ENCODE peak calls at places on chromosomes 2 and 18, in nine cellular contexts. One of them, this sample, is unnamed.

GRCh38 chr2:206981739-206982336 is 42.5 kb downstream of the CPO start:
- DNase-seq in NCI-H748 treated with DMSO at 0.1 percent for 48 hours: peak; percentile 66
- DNase-seq in neuronal stem cell: peak; percentile 63
- DNase-seq in tibial nerve: peak; percentile 61
- DNase-seq in T-helper 1 cell: peak; percentile 19
- DNase-seq in AML-193: peak; percentile 69
- DNase-seq in GDM1: peak; percentile 49
- DNase-seq in mesenchymal stem cell: peak; percentile 79
- DNase-seq in lower lobe of right lung: peak; percentile 72
- DNase-seq in this sample: peak; percentile 62

GRCh38 chr2:98769784-98770183 is 38.9 kb upstream of the MGAT4A start:
- DNase-seq in AML-193: no peak
- DNase-seq in NCI-H748 treated with DMSO at 0.1 percent for 48 hours: peak; percentile 80
- DNase-seq in GDM1: no peak
- DNase-seq in tibial nerve: no peak
- DNase-seq in mesenchymal stem cell: no peak
- DNase-seq in neuronal stem cell: no peak
- DNase-seq in T-helper 1 cell: peak; percentile 32
- DNase-seq in lower lobe of right lung: no peak
- DNase-seq in this sample: no peak

GRCh38 chr2:238790877-238791276 is 57.0 kb upstream of the TWIST2 start:
- DNase-seq in NCI-H748 treated with DMSO at 0.1 percent for 48 hours: no peak
- DNase-seq in tibial nerve: no peak
- DNase-seq in mesenchymal stem cell: no peak
- DNase-seq in neuronal stem cell: no peak
- DNase-seq in GDM1: no peak
- DNase-seq in AML-193: no peak
- DNase-seq in lower lobe of right lung: no peak
- DNase-seq in T-helper 1 cell: no peak
- DNase-seq in this sample: no peak

GRCh38 chr2:231709636-231709980 is 1.3 kb downstream of the PTMA start:
- DNase-seq in neuronal stem cell: no peak
- DNase-seq in GDM1: no peak
- DNase-seq in T-helper 1 cell: peak; percentile 32
- DNase-seq in tibial nerve: no peak
- DNase-seq in AML-193: no peak
- DNase-seq in NCI-H748 treated with DMSO at 0.1 percent for 48 hours: no peak
- DNase-seq in mesenchymal stem cell: no peak
- DNase-seq in lower lobe of right lung: peak; percentile 80
- DNase-seq in this sample: no peak

GRCh38 chr2:39631715-39632114 is 34.0 kb upstream of the TMEM178A start:
- DNase-seq in tibial nerve: no peak
- DNase-seq in T-helper 1 cell: no peak
- DNase-seq in NCI-H748 treated with DMSO at 0.1 percent for 48 hours: no peak
- DNase-seq in neuronal stem cell: no peak
- DNase-seq in AML-193: no peak
- DNase-seq in GDM1: peak; percentile 87
- DNase-seq in lower lobe of right lung: no peak
- DNase-seq in mesenchymal stem cell: peak; percentile 90
- DNase-seq in this sample: no peak

GRCh38 chr18:68991281-68991680 is 193.4 kb downstream of the CCDC102B start:
- DNase-seq in AML-193: no peak
- DNase-seq in mesenchymal stem cell: peak; percentile 11
- DNase-seq in tibial nerve: no peak
- DNase-seq in neuronal stem cell: no peak
- DNase-seq in NCI-H748 treated with DMSO at 0.1 percent for 48 hours: no peak
- DNase-seq in GDM1: no peak
- DNase-seq in lower lobe of right lung: no peak
- DNase-seq in T-helper 1 cell: no peak
- DNase-seq in this sample: peak; percentile 8

GRCh38 chr2:101337877-101338276 is 29.4 kb upstream of the RNF149 start:
- DNase-seq in NCI-H748 treated with DMSO at 0.1 percent for 48 hours: no peak
- DNase-seq in AML-193: no peak
- DNase-seq in tibial nerve: no peak
- DNase-seq in mesenchymal stem cell: peak; percentile 15
- DNase-seq in neuronal stem cell: no peak
- DNase-seq in GDM1: no peak
- DNase-seq in lower lobe of right lung: no peak
- DNase-seq in T-helper 1 cell: no peak
- DNase-seq in this sample: no peak

GRCh38 chr2:134367915-134368911 is 114.3 kb downstream of the MGAT5 start:
- DNase-seq in NCI-H748 treated with DMSO at 0.1 percent for 48 hours: no peak
- DNase-seq in tibial nerve: no peak
- DNase-seq in mesenchymal stem cell: peak; percentile 25
- DNase-seq in neuronal stem cell: no peak
- DNase-seq in T-helper 1 cell: no peak
- DNase-seq in lower lobe of right lung: no peak
- DNase-seq in GDM1: no peak
- DNase-seq in AML-193: no peak
- DNase-seq in this sample: no peak

GRCh38 chr2:113098061-113098460 is 29.3 kb upstream of the IL1RN start:
- DNase-seq in T-helper 1 cell: no peak
- DNase-seq in mesenchymal stem cell: no peak
- DNase-seq in NCI-H748 treated with DMSO at 0.1 percent for 48 hours: no peak
- DNase-seq in lower lobe of right lung: no peak
- DNase-seq in AML-193: no peak
- DNase-seq in neuronal stem cell: no peak
- DNase-seq in tibial nerve: no peak
- DNase-seq in GDM1: no peak
- DNase-seq in this sample: no peak

GRCh38 chr18:76873713-76874112 is 51.4 kb downstream of the ZNF236 start:
- DNase-seq in neuronal stem cell: no peak
- DNase-seq in NCI-H748 treated with DMSO at 0.1 percent for 48 hours: no peak
- DNase-seq in mesenchymal stem cell: no peak
- DNase-seq in lower lobe of right lung: no peak
- DNase-seq in GDM1: no peak
- DNase-seq in AML-193: no peak
- DNase-seq in T-helper 1 cell: no peak
- DNase-seq in tibial nerve: no peak
- DNase-seq in this sample: no peak

GRCh38 chr2:203802277-203803045 is 65.1 kb upstream of the CTLA4 start:
- DNase-seq in GDM1: no peak
- DNase-seq in lower lobe of right lung: no peak
- DNase-seq in T-helper 1 cell: no peak
- DNase-seq in neuronal stem cell: no peak
- DNase-seq in AML-193: no peak
- DNase-seq in tibial nerve: no peak
- DNase-seq in NCI-H748 treated with DMSO at 0.1 percent for 48 hours: no peak
- DNase-seq in mesenchymal stem cell: peak; percentile 78
- DNase-seq in this sample: peak; percentile 23

GRCh38 chr18:22066083-22066485 is 103.3 kb upstream of the GATA6 start:
- DNase-seq in neuronal stem cell: no peak
- DNase-seq in mesenchymal stem cell: no peak
- DNase-seq in AML-193: no peak
- DNase-seq in tibial nerve: no peak
- DNase-seq in NCI-H748 treated with DMSO at 0.1 percent for 48 hours: no peak
- DNase-seq in GDM1: no peak
- DNase-seq in lower lobe of right lung: no peak
- DNase-seq in T-helper 1 cell: no peak
- DNase-seq in this sample: no peak

GRCh38 chr2:212901604-212902275 is 249.7 kb downstream of the IKZF2 start:
- DNase-seq in AML-193: no peak
- DNase-seq in T-helper 1 cell: no peak
- DNase-seq in mesenchymal stem cell: no peak
- DNase-seq in GDM1: no peak
- DNase-seq in tibial nerve: no peak
- DNase-seq in neuronal stem cell: no peak
- DNase-seq in lower lobe of right lung: no peak
- DNase-seq in NCI-H748 treated with DMSO at 0.1 percent for 48 hours: no peak
- DNase-seq in this sample: no peak

GRCh38 chr18:34592961-34593382 is 117.1 kb upstream of the DTNA start:
- DNase-seq in mesenchymal stem cell: peak; percentile 75
- DNase-seq in lower lobe of right lung: peak; percentile 44
- DNase-seq in neuronal stem cell: peak; percentile 20
- DNase-seq in GDM1: no peak
- DNase-seq in tibial nerve: no peak
- DNase-seq in NCI-H748 treated with DMSO at 0.1 percent for 48 hours: no peak
- DNase-seq in T-helper 1 cell: no peak
- DNase-seq in AML-193: no peak
- DNase-seq in this sample: peak; percentile 33

GRCh38 chr2:95010126-95010525 is 15.4 kb upstream of the MAL start:
- DNase-seq in T-helper 1 cell: no peak
- DNase-seq in GDM1: no peak
- DNase-seq in mesenchymal stem cell: no peak
- DNase-seq in NCI-H748 treated with DMSO at 0.1 percent for 48 hours: no peak
- DNase-seq in tibial nerve: no peak
- DNase-seq in neuronal stem cell: no peak
- DNase-seq in AML-193: no peak
- DNase-seq in lower lobe of right lung: no peak
- DNase-seq in this sample: no peak

GRCh38 chr2:235238537-235238936 is 255.3 kb upstream of the AGAP1 start:
- DNase-seq in mesenchymal stem cell: peak; percentile 60
- DNase-seq in T-helper 1 cell: no peak
- DNase-seq in GDM1: no peak
- DNase-seq in tibial nerve: peak; percentile 58
- DNase-seq in NCI-H748 treated with DMSO at 0.1 percent for 48 hours: no peak
- DNase-seq in neuronal stem cell: no peak
- DNase-seq in lower lobe of right lung: peak; percentile 64
- DNase-seq in AML-193: no peak
- DNase-seq in this sample: peak; percentile 81

GRCh38 chr2:157894694-157895450 is 18.7 kb upstream of the ACVR1 start:
- DNase-seq in NCI-H748 treated with DMSO at 0.1 percent for 48 hours: no peak
- DNase-seq in neuronal stem cell: no peak
- DNase-seq in mesenchymal stem cell: peak; percentile 91
- DNase-seq in tibial nerve: no peak
- DNase-seq in AML-193: no peak
- DNase-seq in T-helper 1 cell: no peak
- DNase-seq in lower lobe of right lung: no peak
- DNase-seq in GDM1: no peak
- DNase-seq in this sample: peak; percentile 43

GRCh38 chr2:163753721-163754120 is 17.9 kb upstream of the FIGN start:
- DNase-seq in tibial nerve: no peak
- DNase-seq in lower lobe of right lung: no peak
- DNase-seq in T-helper 1 cell: no peak
- DNase-seq in GDM1: no peak
- DNase-seq in mesenchymal stem cell: no peak
- DNase-seq in neuronal stem cell: no peak
- DNase-seq in NCI-H748 treated with DMSO at 0.1 percent for 48 hours: no peak
- DNase-seq in AML-193: no peak
- DNase-seq in this sample: no peak

GRCh38 chr2:195450537-195451113 is 206.4 kb upstream of the SLC39A10 start:
- DNase-seq in NCI-H748 treated with DMSO at 0.1 percent for 48 hours: no peak
- DNase-seq in AML-193: no peak
- DNase-seq in neuronal stem cell: no peak
- DNase-seq in GDM1: no peak
- DNase-seq in tibial nerve: no peak
- DNase-seq in lower lobe of right lung: no peak
- DNase-seq in mesenchymal stem cell: no peak
- DNase-seq in T-helper 1 cell: no peak
- DNase-seq in this sample: no peak

GRCh38 chr18:79355433-79356335 is 40.0 kb upstream of the NFATC1 start:
- DNase-seq in tibial nerve: no peak
- DNase-seq in T-helper 1 cell: no peak
- DNase-seq in lower lobe of right lung: no peak
- DNase-seq in mesenchymal stem cell: no peak
- DNase-seq in AML-193: no peak
- DNase-seq in GDM1: no peak
- DNase-seq in NCI-H748 treated with DMSO at 0.1 percent for 48 hours: no peak
- DNase-seq in neuronal stem cell: no peak
- DNase-seq in this sample: no peak

GRCh38 chr2:240888890-240889573 is 6.9 kb downstream of the MAB21L4 start:
- DNase-seq in GDM1: no peak
- DNase-seq in NCI-H748 treated with DMSO at 0.1 percent for 48 hours: no peak
- DNase-seq in tibial nerve: no peak
- DNase-seq in lower lobe of right lung: peak; percentile 30
- DNase-seq in mesenchymal stem cell: no peak
- DNase-seq in AML-193: no peak
- DNase-seq in T-helper 1 cell: no peak
- DNase-seq in neuronal stem cell: no peak
- DNase-seq in this sample: no peak

GRCh38 chr2:105405291-105405690 is 6.4 kb upstream of the FHL2 start:
- DNase-seq in lower lobe of right lung: no peak
- DNase-seq in AML-193: no peak
- DNase-seq in T-helper 1 cell: no peak
- DNase-seq in NCI-H748 treated with DMSO at 0.1 percent for 48 hours: no peak
- DNase-seq in tibial nerve: no peak
- DNase-seq in neuronal stem cell: no peak
- DNase-seq in GDM1: no peak
- DNase-seq in mesenchymal stem cell: peak; percentile 88
- DNase-seq in this sample: no peak

GRCh38 chr2:111172666-111173065 is 52.0 kb downstream of the BCL2L11 start:
- DNase-seq in tibial nerve: no peak
- DNase-seq in AML-193: no peak
- DNase-seq in NCI-H748 treated with DMSO at 0.1 percent for 48 hours: no peak
- DNase-seq in GDM1: no peak
- DNase-seq in neuronal stem cell: no peak
- DNase-seq in T-helper 1 cell: no peak
- DNase-seq in lower lobe of right lung: no peak
- DNase-seq in mesenchymal stem cell: no peak
- DNase-seq in this sample: no peak

GRCh38 chr18:34709104-34709503 is 994 bp upstream of the DTNA start:
- DNase-seq in NCI-H748 treated with DMSO at 0.1 percent for 48 hours: no peak
- DNase-seq in GDM1: no peak
- DNase-seq in tibial nerve: no peak
- DNase-seq in lower lobe of right lung: no peak
- DNase-seq in mesenchymal stem cell: peak; percentile 95
- DNase-seq in neuronal stem cell: no peak
- DNase-seq in T-helper 1 cell: no peak
- DNase-seq in AML-193: peak; percentile 30
- DNase-seq in this sample: peak; percentile 85

GRCh38 chr2:47008381-47009280 is 93.0 kb upstream of the MCFD2 start:
- DNase-seq in T-helper 1 cell: no peak
- DNase-seq in neuronal stem cell: peak; percentile 68
- DNase-seq in tibial nerve: no peak
- DNase-seq in GDM1: no peak
- DNase-seq in lower lobe of right lung: no peak
- DNase-seq in mesenchymal stem cell: peak; percentile 92
- DNase-seq in AML-193: no peak
- DNase-seq in NCI-H748 treated with DMSO at 0.1 percent for 48 hours: no peak
- DNase-seq in this sample: peak; percentile 65

GRCh38 chr2:9473308-9473984 is 905 bp upstream of the IAH1 start:
- DNase-seq in T-helper 1 cell: no peak
- DNase-seq in AML-193: no peak
- DNase-seq in neuronal stem cell: no peak
- DNase-seq in tibial nerve: no peak
- DNase-seq in mesenchymal stem cell: no peak
- DNase-seq in lower lobe of right lung: no peak
- DNase-seq in GDM1: no peak
- DNase-seq in NCI-H748 treated with DMSO at 0.1 percent for 48 hours: no peak
- DNase-seq in this sample: no peak

GRCh38 chr2:180622122-180622918 is 358.1 kb upstream of the UBE2E3 start:
- DNase-seq in neuronal stem cell: no peak
- DNase-seq in tibial nerve: no peak
- DNase-seq in GDM1: no peak
- DNase-seq in mesenchymal stem cell: peak; percentile 72
- DNase-seq in AML-193: no peak
- DNase-seq in NCI-H748 treated with DMSO at 0.1 percent for 48 hours: no peak
- DNase-seq in T-helper 1 cell: no peak
- DNase-seq in lower lobe of right lung: no peak
- DNase-seq in this sample: peak; percentile 31

GRCh38 chr2:191488135-191488534 is 189.8 kb upstream of the NABP1 start:
- DNase-seq in mesenchymal stem cell: peak; percentile 15
- DNase-seq in tibial nerve: no peak
- DNase-seq in AML-193: no peak
- DNase-seq in lower lobe of right lung: no peak
- DNase-seq in T-helper 1 cell: no peak
- DNase-seq in neuronal stem cell: no peak
- DNase-seq in NCI-H748 treated with DMSO at 0.1 percent for 48 hours: no peak
- DNase-seq in GDM1: no peak
- DNase-seq in this sample: no peak

GRCh38 chr2:7661532-7661931 is 744.3 kb downstream of the RNF144A start:
- DNase-seq in lower lobe of right lung: no peak
- DNase-seq in NCI-H748 treated with DMSO at 0.1 percent for 48 hours: peak; percentile 28
- DNase-seq in neuronal stem cell: no peak
- DNase-seq in tibial nerve: no peak
- DNase-seq in mesenchymal stem cell: no peak
- DNase-seq in T-helper 1 cell: no peak
- DNase-seq in GDM1: no peak
- DNase-seq in AML-193: no peak
- DNase-seq in this sample: no peak

GRCh38 chr2:226337941-226338605 is 461.5 kb downstream of the IRS1 start:
- DNase-seq in neuronal stem cell: no peak
- DNase-seq in GDM1: no peak
- DNase-seq in NCI-H748 treated with DMSO at 0.1 percent for 48 hours: no peak
- DNase-seq in T-helper 1 cell: no peak
- DNase-seq in mesenchymal stem cell: peak; percentile 83
- DNase-seq in AML-193: no peak
- DNase-seq in lower lobe of right lung: no peak
- DNase-seq in tibial nerve: no peak
- DNase-seq in this sample: no peak

GRCh38 chr2:86371482-86372002 is 34.1 kb upstream of the REEP1 start:
- DNase-seq in lower lobe of right lung: no peak
- DNase-seq in AML-193: no peak
- DNase-seq in neuronal stem cell: no peak
- DNase-seq in mesenchymal stem cell: no peak
- DNase-seq in GDM1: no peak
- DNase-seq in NCI-H748 treated with DMSO at 0.1 percent for 48 hours: no peak
- DNase-seq in tibial nerve: no peak
- DNase-seq in T-helper 1 cell: no peak
- DNase-seq in this sample: no peak